ENCODE peak calls at places on chromosomes 5 and 9, in ten cellular contexts. One of them, this sample, is unnamed.

GRCh38 chr9:86983260-86984255 is 36.3 kb upstream of the GAS1 start:
- DNase-seq in PC-9: no peak
- DNase-seq in HCT116: no peak
- DNase-seq in fibroblast of lung: peak; percentile 99
- DNase-seq in astrocyte: peak; percentile 84
- DNase-seq in keratinocyte: peak; percentile 66
- DNase-seq in neural progenitor cell: no peak
- DNase-seq in H1: no peak
- DNase-seq in HepG2: no peak
- DNase-seq in MM.1S: no peak
- DNase-seq in this sample: no peak

GRCh38 chr9:130110596-130111021 is 56.9 kb downstream of the GPR107 start:
- DNase-seq in PC-9: no peak
- DNase-seq in HCT116: no peak
- DNase-seq in fibroblast of lung: peak; percentile 46
- DNase-seq in astrocyte: peak; percentile 56
- DNase-seq in keratinocyte: no peak
- DNase-seq in neural progenitor cell: no peak
- DNase-seq in H1: no peak
- DNase-seq in HepG2: no peak
- DNase-seq in MM.1S: no peak
- DNase-seq in this sample: peak; percentile 63

GRCh38 chr5:66989781-66990180 is 206.8 kb downstream of the CD180 start:
- DNase-seq in PC-9: no peak
- DNase-seq in HCT116: no peak
- DNase-seq in fibroblast of lung: no peak
- DNase-seq in astrocyte: no peak
- DNase-seq in keratinocyte: no peak
- DNase-seq in neural progenitor cell: no peak
- DNase-seq in H1: no peak
- DNase-seq in HepG2: no peak
- DNase-seq in MM.1S: no peak
- DNase-seq in this sample: no peak

GRCh38 chr5:9046756-9047481 is 499.0 kb downstream of the SEMA5A start:
- DNase-seq in PC-9: no peak
- DNase-seq in HCT116: no peak
- DNase-seq in fibroblast of lung: peak; percentile 71
- DNase-seq in astrocyte: peak; percentile 95
- DNase-seq in keratinocyte: peak; percentile 79
- DNase-seq in neural progenitor cell: no peak
- DNase-seq in H1: no peak
- DNase-seq in HepG2: no peak
- DNase-seq in MM.1S: no peak
- DNase-seq in this sample: no peak

GRCh38 chr5:157464518-157465171 is 4.6 kb downstream of the NIPAL4 start:
- DNase-seq in PC-9: peak; percentile 59
- DNase-seq in HCT116: peak; percentile 76
- DNase-seq in fibroblast of lung: peak; percentile 89
- DNase-seq in astrocyte: peak; percentile 84
- DNase-seq in keratinocyte: peak; percentile 96
- DNase-seq in neural progenitor cell: no peak
- DNase-seq in H1: no peak
- DNase-seq in HepG2: no peak
- DNase-seq in MM.1S: no peak
- DNase-seq in this sample: peak; percentile 68

GRCh38 chr5:128227984-128228383 is 144.4 kb downstream of the SLC12A2 start:
- DNase-seq in PC-9: no peak
- DNase-seq in HCT116: peak; percentile 18
- DNase-seq in fibroblast of lung: peak; percentile 87
- DNase-seq in astrocyte: peak; percentile 98
- DNase-seq in keratinocyte: no peak
- DNase-seq in neural progenitor cell: no peak
- DNase-seq in H1: no peak
- DNase-seq in HepG2: no peak
- DNase-seq in MM.1S: no peak
- DNase-seq in this sample: no peak

GRCh38 chr5:119340597-119341218 is 15.1 kb upstream of the TNFAIP8 start:
- DNase-seq in PC-9: no peak
- DNase-seq in HCT116: no peak
- DNase-seq in fibroblast of lung: no peak
- DNase-seq in astrocyte: no peak
- DNase-seq in keratinocyte: no peak
- DNase-seq in neural progenitor cell: no peak
- DNase-seq in H1: no peak
- DNase-seq in HepG2: no peak
- DNase-seq in MM.1S: peak; percentile 96
- DNase-seq in this sample: no peak

GRCh38 chr5:91151947-91152346 is 231.2 kb downstream of the ARRDC3 start:
- DNase-seq in PC-9: peak; percentile 62
- DNase-seq in HCT116: no peak
- DNase-seq in fibroblast of lung: peak; percentile 89
- DNase-seq in astrocyte: peak; percentile 87
- DNase-seq in keratinocyte: no peak
- DNase-seq in neural progenitor cell: no peak
- DNase-seq in H1: no peak
- DNase-seq in HepG2: peak; percentile 4
- DNase-seq in MM.1S: no peak
- DNase-seq in this sample: peak; percentile 95

GRCh38 chr9:138043061-138043410 is 165.5 kb downstream of the CACNA1B start:
- DNase-seq in PC-9: no peak
- DNase-seq in HCT116: no peak
- DNase-seq in fibroblast of lung: no peak
- DNase-seq in astrocyte: no peak
- DNase-seq in keratinocyte: no peak
- DNase-seq in neural progenitor cell: no peak
- DNase-seq in H1: no peak
- DNase-seq in HepG2: no peak
- DNase-seq in MM.1S: no peak
- DNase-seq in this sample: no peak

GRCh38 chr5:53469946-53470687 is 10.3 kb upstream of the FST start:
- DNase-seq in PC-9: peak; percentile 11
- DNase-seq in HCT116: no peak
- DNase-seq in fibroblast of lung: peak; percentile 17
- DNase-seq in astrocyte: peak; percentile 79
- DNase-seq in keratinocyte: no peak
- DNase-seq in neural progenitor cell: no peak
- DNase-seq in H1: no peak
- DNase-seq in HepG2: no peak
- DNase-seq in MM.1S: no peak
- DNase-seq in this sample: no peak

GRCh38 chr5:73452215-73452614 is 3.6 kb upstream of the FOXD1 start:
- DNase-seq in PC-9: no peak
- DNase-seq in HCT116: no peak
- DNase-seq in fibroblast of lung: no peak
- DNase-seq in astrocyte: no peak
- DNase-seq in keratinocyte: no peak
- DNase-seq in neural progenitor cell: no peak
- DNase-seq in H1: no peak
- DNase-seq in HepG2: no peak
- DNase-seq in MM.1S: no peak
- DNase-seq in this sample: no peak

GRCh38 chr5:73451218-73452130 is 2.9 kb upstream of the FOXD1 start:
- DNase-seq in PC-9: peak; percentile 73
- DNase-seq in HCT116: no peak
- DNase-seq in fibroblast of lung: peak; percentile 62
- DNase-seq in astrocyte: no peak
- DNase-seq in keratinocyte: no peak
- DNase-seq in neural progenitor cell: peak; percentile 82
- DNase-seq in H1: no peak
- DNase-seq in HepG2: no peak
- DNase-seq in MM.1S: peak; percentile 31
- DNase-seq in this sample: peak; percentile 71

GRCh38 chr5:73448451-73449136 is at the start of gene FOXD1:
- DNase-seq in PC-9: no peak
- DNase-seq in HCT116: peak; percentile 92
- DNase-seq in fibroblast of lung: peak; percentile 96
- DNase-seq in astrocyte: peak; percentile 96
- DNase-seq in keratinocyte: peak; percentile 52
- DNase-seq in neural progenitor cell: peak; percentile 90
- DNase-seq in H1: no peak
- DNase-seq in HepG2: peak; percentile 32
- DNase-seq in MM.1S: peak; percentile 80
- DNase-seq in this sample: peak; percentile 83

GRCh38 chr5:73450041-73450598 is 1.5 kb upstream of the FOXD1 start:
- DNase-seq in PC-9: no peak
- DNase-seq in HCT116: no peak
- DNase-seq in fibroblast of lung: peak; percentile 12
- DNase-seq in astrocyte: no peak
- DNase-seq in keratinocyte: no peak
- DNase-seq in neural progenitor cell: no peak
- DNase-seq in H1: no peak
- DNase-seq in HepG2: no peak
- DNase-seq in MM.1S: no peak
- DNase-seq in this sample: no peak

GRCh38 chr5:73450672-73451217 is 2.2 kb upstream of the FOXD1 start:
- DNase-seq in PC-9: no peak
- DNase-seq in HCT116: no peak
- DNase-seq in fibroblast of lung: peak; percentile 57
- DNase-seq in astrocyte: no peak
- DNase-seq in keratinocyte: no peak
- DNase-seq in neural progenitor cell: peak; percentile 46
- DNase-seq in H1: no peak
- DNase-seq in HepG2: no peak
- DNase-seq in MM.1S: no peak
- DNase-seq in this sample: peak; percentile 8
- TF ChIP-seq EZH2 in PC-9: no peak
- TF ChIP-seq EZH2 in HCT116: no peak
- TF ChIP-seq EZH2 in fibroblast of lung: no peak
- TF ChIP-seq EZH2 in astrocyte: no peak
- TF ChIP-seq EZH2 in keratinocyte: no peak
- TF ChIP-seq EZH2 in neural progenitor cell: peak; percentile 88
- TF ChIP-seq EZH2 in H1: peak; percentile 94
- TF ChIP-seq EZH2 in HepG2: peak; percentile 50
- TF ChIP-seq EZH2 in MM.1S: no peak
- TF ChIP-seq EZH2 in this sample: no peak

GRCh38 chr9:32010322-32010721 is 374.1 kb upstream of the ACO1 start:
- DNase-seq in PC-9: no peak
- DNase-seq in HCT116: no peak
- DNase-seq in fibroblast of lung: no peak
- DNase-seq in astrocyte: no peak
- DNase-seq in keratinocyte: no peak
- DNase-seq in neural progenitor cell: no peak
- DNase-seq in H1: no peak
- DNase-seq in HepG2: no peak
- DNase-seq in MM.1S: no peak
- DNase-seq in this sample: no peak
- TF ChIP-seq EZH2 in PC-9: no peak
- TF ChIP-seq EZH2 in HCT116: no peak
- TF ChIP-seq EZH2 in fibroblast of lung: no peak
- TF ChIP-seq EZH2 in astrocyte: no peak
- TF ChIP-seq EZH2 in keratinocyte: no peak
- TF ChIP-seq EZH2 in neural progenitor cell: no peak
- TF ChIP-seq EZH2 in H1: no peak
- TF ChIP-seq EZH2 in HepG2: no peak
- TF ChIP-seq EZH2 in MM.1S: no peak
- TF ChIP-seq EZH2 in this sample: no peak

GRCh38 chr5:38258037-38258318 is 381 bp upstream of the EGFLAM start:
- DNase-seq in PC-9: no peak
- DNase-seq in HCT116: no peak
- DNase-seq in fibroblast of lung: no peak
- DNase-seq in astrocyte: no peak
- DNase-seq in keratinocyte: no peak
- DNase-seq in neural progenitor cell: no peak
- DNase-seq in H1: no peak
- DNase-seq in HepG2: no peak
- DNase-seq in MM.1S: no peak
- DNase-seq in this sample: no peak

GRCh38 chr5:38253759-38254158 is 4.6 kb upstream of the EGFLAM start:
- DNase-seq in PC-9: no peak
- DNase-seq in HCT116: no peak
- DNase-seq in fibroblast of lung: no peak
- DNase-seq in astrocyte: no peak
- DNase-seq in keratinocyte: no peak
- DNase-seq in neural progenitor cell: no peak
- DNase-seq in H1: no peak
- DNase-seq in HepG2: no peak
- DNase-seq in MM.1S: no peak
- DNase-seq in this sample: no peak

GRCh38 chr5:38259062-38259857 is 901 bp downstream of the EGFLAM start:
- DNase-seq in PC-9: no peak
- DNase-seq in HCT116: no peak
- DNase-seq in fibroblast of lung: no peak
- DNase-seq in astrocyte: no peak
- DNase-seq in keratinocyte: no peak
- DNase-seq in neural progenitor cell: peak; percentile 33
- DNase-seq in H1: no peak
- DNase-seq in HepG2: no peak
- DNase-seq in MM.1S: no peak
- DNase-seq in this sample: no peak

GRCh38 chr5:38257236-38258036 is 923 bp upstream of the EGFLAM start:
- DNase-seq in PC-9: no peak
- DNase-seq in HCT116: no peak
- DNase-seq in fibroblast of lung: no peak
- DNase-seq in astrocyte: no peak
- DNase-seq in keratinocyte: no peak
- DNase-seq in neural progenitor cell: peak; percentile 71
- DNase-seq in H1: no peak
- DNase-seq in HepG2: no peak
- DNase-seq in MM.1S: no peak
- DNase-seq in this sample: no peak

DNA sequence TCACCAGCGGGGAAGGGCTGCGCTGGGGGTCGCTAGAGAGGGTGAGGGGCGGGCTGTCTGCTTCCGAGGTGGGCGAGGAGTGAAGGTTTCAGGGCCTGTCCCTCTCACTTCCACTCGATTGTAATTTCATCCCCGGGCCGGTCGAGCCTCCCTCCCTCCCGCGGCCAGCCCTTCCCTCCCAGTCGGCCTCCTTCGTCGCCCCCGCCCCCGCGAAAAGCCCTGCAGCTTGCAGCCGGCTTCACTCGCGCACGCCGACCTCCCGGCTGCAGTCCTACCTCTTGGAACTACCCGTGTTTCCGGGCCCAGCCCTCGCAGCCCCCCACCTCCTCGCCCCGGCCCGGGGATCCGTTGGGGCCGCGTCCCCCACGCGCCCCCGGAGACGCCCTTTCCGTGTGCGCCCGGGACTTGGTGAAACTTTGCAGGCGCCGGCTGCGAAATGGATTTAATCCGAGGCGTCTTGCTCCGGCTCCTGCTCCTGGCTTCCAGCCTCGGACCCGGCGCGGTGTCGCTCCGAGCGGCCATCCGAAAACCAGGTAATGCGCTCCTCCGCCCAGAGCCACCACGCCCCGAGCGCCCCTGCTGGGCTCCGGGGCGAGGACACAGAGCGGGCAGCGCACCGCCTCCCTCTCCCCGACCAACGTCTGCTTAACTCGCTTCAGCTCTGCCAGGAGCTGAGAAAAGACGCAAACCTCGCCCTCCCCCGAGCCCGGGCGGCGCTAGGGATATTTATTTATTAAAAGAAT is at the start of gene EGFLAM:
- DNase-seq in PC-9: no peak
- DNase-seq in HCT116: no peak
- DNase-seq in fibroblast of lung: peak; percentile 1
- DNase-seq in astrocyte: no peak
- DNase-seq in keratinocyte: no peak
- DNase-seq in neural progenitor cell: peak; percentile 84
- DNase-seq in H1: peak; percentile 43
- DNase-seq in HepG2: no peak
- DNase-seq in MM.1S: no peak
- DNase-seq in this sample: peak; percentile 37
- TF ChIP-seq EZH2 in PC-9: no peak
- TF ChIP-seq EZH2 in HCT116: no peak
- TF ChIP-seq EZH2 in fibroblast of lung: peak; percentile 68
- TF ChIP-seq EZH2 in astrocyte: peak; percentile 66
- TF ChIP-seq EZH2 in keratinocyte: peak; percentile 64
- TF ChIP-seq EZH2 in neural progenitor cell: peak; percentile 86
- TF ChIP-seq EZH2 in H1: peak; percentile 64
- TF ChIP-seq EZH2 in HepG2: no peak
- TF ChIP-seq EZH2 in MM.1S: no peak
- TF ChIP-seq EZH2 in this sample: peak; percentile 61

GRCh38 chr5:151534345-151534744 is 56.8 kb downstream of the FAT2 start:
- DNase-seq in PC-9: no peak
- DNase-seq in HCT116: no peak
- DNase-seq in fibroblast of lung: no peak
- DNase-seq in astrocyte: no peak
- DNase-seq in keratinocyte: no peak
- DNase-seq in neural progenitor cell: no peak
- DNase-seq in H1: no peak
- DNase-seq in HepG2: no peak
- DNase-seq in MM.1S: no peak
- DNase-seq in this sample: no peak
- TF ChIP-seq EZH2 in PC-9: no peak
- TF ChIP-seq EZH2 in HCT116: no peak
- TF ChIP-seq EZH2 in fibroblast of lung: no peak
- TF ChIP-seq EZH2 in astrocyte: no peak
- TF ChIP-seq EZH2 in keratinocyte: no peak
- TF ChIP-seq EZH2 in neural progenitor cell: no peak
- TF ChIP-seq EZH2 in H1: no peak
- TF ChIP-seq EZH2 in HepG2: no peak
- TF ChIP-seq EZH2 in MM.1S: no peak
- TF ChIP-seq EZH2 in this sample: no peak